ENCODE peak calls at places on chromosomes 12 and 14, in nine cellular contexts. N is NT2/D1, O is left lung, F is astrocyte, S is fibroblast of lung, Z is OCI-LY7, Y is endothelial cell of umbilical vein, H is neuronal stem cell, E is esophagus squamous epithelium. C is an unnamed sample.

GRCh38 chr12:34357791-34358190 is 335.5 kb downstream of the ALG10 start:
- DNase-seq in N (no peak), O (no peak), F (no peak), S (no peak), Z (no peak), Y (no peak), H (no peak), E (no peak), C (no peak)

GRCh38 chr12:104643093-104643646 is 186.4 kb downstream of the CHST11 start:
- DNase-seq in N (no peak), O (no peak), F (no peak), S (no peak), Z (no peak), Y (no peak), H (no peak), E (no peak), C (no peak)

GRCh38 chr12:117875652-117876491 is 92.9 kb downstream of the KSR2 start:
- DNase-seq in N (peak; percentile 70), O (no peak), F (peak; percentile 39), S (peak; percentile 2), Z (no peak), Y (peak; percentile 39), H (peak; percentile 83), E (no peak), C (no peak)

GRCh38 chr14:71021347-71022014 is 114.2 kb downstream of the PCNX1 start:
- DNase-seq in N (no peak), O (no peak), F (peak; percentile 82), S (peak; percentile 65), Z (no peak), Y (peak; percentile 75), H (no peak), E (no peak), C (no peak)

GRCh38 chr12:12121022-12121421 is 50.3 kb downstream of the BCL2L14 start:
- DNase-seq in N (no peak), O (no peak), F (no peak), S (no peak), Z (no peak), Y (no peak), H (no peak), E (no peak), C (no peak)

GRCh38 chr12:75135021-75135420 is 74.6 kb downstream of the KCNC2 start:
- DNase-seq in N (no peak), O (no peak), F (no peak), S (no peak), Z (no peak), Y (no peak), H (no peak), E (no peak), C (no peak)

GRCh38 chr12:110913119-110914056 is 7.0 kb downstream of the MYL2 start:
- DNase-seq in N (no peak), O (no peak), F (no peak), S (no peak), Z (peak; percentile 89), Y (no peak), H (no peak), E (no peak), C (no peak)

GRCh38 chr12:26798013-26798412 is 35.0 kb downstream of the ITPR2 start:
- DNase-seq in N (no peak), O (no peak), F (peak; percentile 74), S (peak; percentile 96), Z (peak; percentile 43), Y (no peak), H (no peak), E (no peak), C (no peak)

GRCh38 chr12:51546102-51546501 is 44.9 kb upstream of the SCN8A start:
- DNase-seq in N (no peak), O (no peak), F (no peak), S (no peak), Z (no peak), Y (no peak), H (no peak), E (no peak), C (no peak)

GRCh38 chr14:95534299-95535225 is at the start of gene GLRX5:
- DNase-seq in N (peak; percentile 97), O (peak; percentile 96), F (peak; percentile 100), S (peak; percentile 100), Z (peak; percentile 100), Y (peak; percentile 100), H (peak; percentile 100), E (peak; percentile 96), C (peak; percentile 99)
- H3K4me1 ChIP-seq in N (no peaks in the 10 kb centered on the region), O (peaks cover 21% of the 10 kb centered on the region), F (peaks cover 50% of the 10 kb centered on the region), S (peaks cover 14% of the 10 kb centered on the region), Z (peaks cover 54% of the 10 kb centered on the region), Y (peaks cover 52% of the 10 kb centered on the region), H (peaks cover 33% of the 10 kb centered on the region), E (peaks cover 78% of the 10 kb centered on the region), C (peaks cover 38% of the 10 kb centered on the region)

DNA sequence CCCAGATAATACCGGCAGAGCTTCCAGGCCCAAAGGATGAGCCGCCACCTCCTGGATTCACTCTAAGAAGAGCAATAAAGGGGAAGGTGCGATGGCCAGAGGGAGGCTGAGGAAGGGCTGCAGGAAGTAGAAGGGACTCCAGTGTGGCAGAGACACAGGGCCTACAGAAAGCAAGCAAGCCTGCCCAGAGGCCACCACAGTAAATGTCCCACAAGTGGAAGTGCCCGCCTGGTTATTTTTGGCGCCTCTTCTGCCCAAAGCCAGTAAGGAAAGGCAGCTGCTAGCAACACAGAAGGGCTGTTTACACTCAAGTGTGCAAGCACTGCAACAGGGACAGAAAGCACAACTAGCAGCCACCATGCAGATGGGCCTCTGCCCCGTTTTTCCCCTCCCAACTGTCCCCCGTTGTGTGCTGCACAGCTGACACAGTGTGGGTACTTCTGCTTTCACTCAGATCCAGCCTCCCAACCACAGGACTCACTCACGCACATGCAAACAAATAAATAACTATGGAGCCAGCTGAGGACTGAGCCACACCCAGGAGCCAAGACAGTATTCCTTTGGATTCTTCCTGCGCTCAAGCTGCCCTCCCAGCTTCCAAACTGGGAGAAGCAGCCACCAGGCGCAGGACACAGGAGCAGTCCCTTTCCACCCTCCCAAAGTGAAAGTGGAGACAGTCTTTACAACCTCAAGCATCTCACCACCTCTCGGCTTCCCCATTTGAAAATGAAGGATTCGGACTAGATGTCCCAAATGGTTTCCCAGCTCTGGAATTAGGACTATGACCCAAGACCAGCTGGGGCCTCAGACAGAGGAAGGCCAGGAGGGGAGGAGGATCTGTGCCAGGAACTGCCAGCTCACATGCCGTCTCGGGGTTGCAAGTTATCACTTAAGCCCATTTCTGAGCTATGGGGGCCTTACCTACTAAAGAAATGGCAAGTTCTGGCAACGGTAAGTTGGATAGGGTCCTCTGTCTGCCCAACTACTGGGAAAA is 40.0 kb upstream of the PNMA1 start:
- DNase-seq in N (no peak), O (no peak), F (no peak), S (no peak), Z (peak; percentile 75), Y (peak; percentile 57), H (no peak), E (no peak), C (no peak)
- H3K4me3 ChIP-seq in N (no peak overlapping the region), O (no peak overlapping the region), F (no peak overlapping the region), S (peak overlapping the region; percentile 44), Z (peak overlapping the region; percentile 78), Y (peak overlapping the region; percentile 39), H (no peak overlapping the region), E (no peak overlapping the region), C (no peak overlapping the region)

GRCh38 chr14:38121280-38121679 is 86.4 kb upstream of the SSTR1 start:
- DNase-seq in N (no peak), O (no peak), F (no peak), S (peak; percentile 13), Z (peak; percentile 17), Y (peak; percentile 22), H (no peak), E (no peak), C (no peak)
- H3K4me1 ChIP-seq in N (no peaks in the 10 kb centered on the region), O (no peaks in the 10 kb centered on the region), F (no peaks in the 10 kb centered on the region), S (peaks cover 3% of the 10 kb centered on the region), Z (peaks cover 59% of the 10 kb centered on the region), Y (no peaks in the 10 kb centered on the region), H (no peaks in the 10 kb centered on the region), E (peaks cover 14% of the 10 kb centered on the region), C (no peaks in the 10 kb centered on the region)

GRCh38 chr12:91311081-91311480 is 128.5 kb upstream of the DCN start:
- DNase-seq in N (no peak), O (no peak), F (no peak), S (no peak), Z (no peak), Y (no peak), H (no peak), E (no peak), C (no peak)
- H3K4me3 ChIP-seq in N (no peak overlapping the region), O (no peak overlapping the region), F (no peak overlapping the region), S (no peak overlapping the region), Z (no peak overlapping the region), Y (no peak overlapping the region), H (no peak overlapping the region), E (no peak overlapping the region), C (no peak overlapping the region)

GRCh38 chr12:122088181-122088810 is 9.7 kb downstream of the MLXIP start:
- DNase-seq in N (no peak), O (no peak), F (no peak), S (no peak), Z (no peak), Y (no peak), H (no peak), E (no peak), C (no peak)
- H3K4me1 ChIP-seq in N (peaks cover 5% of the 10 kb centered on the region), O (peaks cover 11% of the 10 kb centered on the region), F (peaks cover 9% of the 10 kb centered on the region), S (peaks cover 23% of the 10 kb centered on the region), Z (peaks cover 13% of the 10 kb centered on the region), Y (peaks cover 10% of the 10 kb centered on the region), H (peaks cover 9% of the 10 kb centered on the region), E (peaks cover 97% of the 10 kb centered on the region), C (peaks cover 8% of the 10 kb centered on the region)

GRCh38 chr12:115451151-115451784 is 767.3 kb upstream of the TBX3 start:
- DNase-seq in N (no peak), O (no peak), F (no peak), S (no peak), Z (no peak), Y (no peak), H (no peak), E (no peak), C (no peak)
- H3K4me3 ChIP-seq in N (peak overlapping the region; percentile 39), O (no peak overlapping the region), F (peak overlapping the region; percentile 58), S (no peak overlapping the region), Z (no peak overlapping the region), Y (no peak overlapping the region), H (peak overlapping the region; percentile 27), E (no peak overlapping the region), C (peak overlapping the region; percentile 27)

DNA sequence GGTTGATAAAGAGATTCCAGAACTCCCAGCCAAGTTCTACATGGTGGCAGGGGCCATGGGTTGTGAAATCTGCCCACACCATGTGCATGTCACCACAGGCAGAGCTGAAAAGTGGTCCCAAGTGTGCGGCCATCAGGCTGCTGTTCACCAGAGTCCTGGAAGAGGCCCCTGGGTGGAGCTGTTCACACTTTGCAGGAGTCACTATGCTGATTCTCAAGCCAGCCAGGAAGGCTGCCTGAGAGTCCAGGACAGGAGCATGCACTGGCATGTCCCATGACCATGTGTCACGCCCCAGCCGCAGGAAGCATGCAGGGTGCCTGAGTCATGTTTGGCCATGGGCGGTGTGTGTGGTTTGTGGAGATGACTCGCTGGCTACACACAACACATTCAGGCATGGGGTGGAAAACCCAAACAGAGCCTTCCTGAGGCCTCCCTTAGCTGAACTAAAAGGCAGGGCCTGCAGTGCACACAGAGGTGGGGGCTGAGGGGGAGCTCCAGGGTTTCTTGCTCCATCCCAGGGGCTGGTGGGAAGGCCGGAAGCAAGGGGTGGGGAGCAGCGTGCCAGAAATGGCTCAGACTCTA is 19.5 kb downstream of the ABCB9 start:
- DNase-seq in N (no peak), O (peak; percentile 94), F (peak; percentile 99), S (peak; percentile 99), Z (peak; percentile 29), Y (peak; percentile 96), H (no peak), E (peak; percentile 62), C (peak; percentile 100)
- H3K4me1 ChIP-seq in N (peaks cover 21% of the 10 kb centered on the region), O (no peaks in the 10 kb centered on the region), F (peaks cover 45% of the 10 kb centered on the region), S (peaks cover 30% of the 10 kb centered on the region), Z (peaks cover 3% of the 10 kb centered on the region), Y (peaks cover 52% of the 10 kb centered on the region), H (peaks cover 7% of the 10 kb centered on the region), E (peaks cover 65% of the 10 kb centered on the region), C (peaks cover 44% of the 10 kb centered on the region)

C was measured in RWPE2.